ENCODE peak calls at places on chromosomes 13 and 19, in seven cellular contexts. D, V, S, G, N, Z and O are unnamed samples.

GRCh38 chr13:46389985-46390384 is 2.9 kb upstream of the RUBCNL start:
- DNase-seq in D (no peak), V (no peak), S (no peak), G (peak), N (no peak), Z (peak), O (no peak)

GRCh38 chr19:33819875-33820781 is 23.5 kb downstream of the KCTD15 start:
- DNase-seq in D (peak), V (peak), S (peak), G (peak), N (no peak), Z (peak), O (peak)

GRCh38 chr19:38228491-38229439 is 4.7 kb upstream of the DPF1 start:
- DNase-seq in D (no peak), V (no peak), S (no peak), G (no peak), N (no peak), Z (no peak), O (no peak)

GRCh38 chr19:29371766-29372415 is 153.9 kb upstream of the VSTM2B start:
- DNase-seq in D (no peak), V (no peak), S (no peak), G (no peak), N (no peak), Z (no peak), O (no peak)

GRCh38 chr13:75402787-75403186 is 79.2 kb downstream of the TBC1D4 start:
- DNase-seq in D (no peak), V (peak), S (no peak), G (no peak), N (no peak), Z (no peak), O (no peak)

GRCh38 chr13:77514336-77514726 is 21.2 kb upstream of the SCEL start:
- DNase-seq in D (no peak), V (no peak), S (no peak), G (no peak), N (no peak), Z (no peak), O (no peak)

GRCh38 chr19:7318176-7318575 is 24.0 kb upstream of the INSR start:
- DNase-seq in D (no peak), V (no peak), S (no peak), G (no peak), N (no peak), Z (no peak), O (no peak)

GRCh38 chr19:18800636-18801035 is 9.5 kb upstream of the COMP start:
- DNase-seq in D (no peak), V (no peak), S (no peak), G (no peak), N (no peak), Z (no peak), O (no peak)

GRCh38 chr19:34172661-34173144 is 399 bp downstream of the LSM14A start:
- DNase-seq in D (no peak), V (no peak), S (no peak), G (no peak), N (no peak), Z (peak), O (peak)

GRCh38 chr19:3042545-3043267 is 13.6 kb upstream of the TLE2 start:
- DNase-seq in D (no peak), V (no peak), S (no peak), G (no peak), N (no peak), Z (no peak), O (no peak)

GRCh38 chr13:100363351-100363750 is 225.2 kb downstream of the GGACT start:
- DNase-seq in D (peak), V (no peak), S (no peak), G (no peak), N (no peak), Z (no peak), O (peak)

GRCh38 chr19:38842439-38843174 is 7.2 kb downstream of the HNRNPL start:
- DNase-seq in D (no peak), V (no peak), S (no peak), G (no peak), N (no peak), Z (no peak), O (no peak)

GRCh38 chr13:100533588-100534041 is 55.0 kb downstream of the GGACT start:
- DNase-seq in D (no peak), V (no peak), S (no peak), G (no peak), N (peak), Z (peak), O (no peak)

GRCh38 chr13:57128909-57129308 is 11.8 kb upstream of the PRR20A start:
- DNase-seq in D (no peak), V (no peak), S (no peak), G (no peak), N (no peak), Z (no peak), O (no peak)

GRCh38 chr19:41894350-41894749 is 11.4 kb downstream of the ARHGEF1 start:
- DNase-seq in D (no peak), V (no peak), S (no peak), G (no peak), N (no peak), Z (no peak), O (no peak)

GRCh38 chr13:98273824-98274786 is 97.0 kb upstream of the RNF113B start:
- DNase-seq in D (peak), V (no peak), S (no peak), G (no peak), N (no peak), Z (peak), O (no peak)

GRCh38 chr19:6056282-6056741 is 54.0 kb downstream of the RFX2 start:
- DNase-seq in D (no peak), V (no peak), S (no peak), G (no peak), N (peak), Z (peak), O (no peak)
- TF ChIP-seq CTCF in D (no peak), V (no peak), S (no peak), G (no peak), N (no peak), Z (peak), O (no peak)

DNA sequence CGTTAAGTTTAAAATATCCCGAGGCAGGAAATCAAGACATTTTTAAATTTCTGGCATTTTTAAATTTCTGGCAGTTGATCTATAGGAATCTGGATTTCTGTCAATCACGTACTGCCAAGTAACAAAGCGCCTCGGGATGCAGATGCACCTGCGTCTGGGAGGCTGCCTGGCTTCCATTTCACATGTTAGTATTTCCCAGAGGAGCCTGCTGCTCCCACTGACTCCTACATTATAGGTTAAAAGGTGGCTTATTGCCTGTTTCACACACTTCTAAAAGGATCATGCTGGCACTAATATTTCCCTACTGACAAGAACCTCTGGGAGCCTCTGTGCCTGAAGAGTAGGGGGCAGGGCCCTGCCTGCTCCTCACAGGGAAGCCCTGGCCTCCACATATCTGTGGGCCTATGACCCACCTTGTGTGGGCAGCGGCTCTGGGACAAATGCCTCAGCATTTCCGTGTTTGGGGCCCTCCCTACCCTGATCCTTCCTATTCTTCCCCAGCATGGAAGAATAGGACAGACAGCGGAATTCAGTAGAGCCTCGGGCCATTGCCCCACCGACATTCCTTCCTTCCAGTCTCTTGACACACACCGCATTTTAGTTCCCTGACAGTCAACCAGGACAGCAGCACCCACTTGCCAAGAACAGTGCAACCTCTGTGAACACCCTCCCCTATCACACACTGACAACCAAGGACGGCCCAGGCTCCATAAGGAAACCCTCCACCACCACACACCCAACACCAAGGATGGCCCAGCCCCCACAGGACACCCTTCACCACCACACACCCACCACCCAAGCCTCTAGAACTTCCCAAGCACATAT is 62.6 kb upstream of the ATP12A start:
- DNase-seq in D (no peak), V (no peak), S (no peak), G (no peak), N (no peak), Z (no peak), O (no peak)
- H3K27ac ChIP-seq in D (no peak), V (no peak), S (no peak), G (no peak), N (no peak), Z (no peak), O (no peak)

DNA sequence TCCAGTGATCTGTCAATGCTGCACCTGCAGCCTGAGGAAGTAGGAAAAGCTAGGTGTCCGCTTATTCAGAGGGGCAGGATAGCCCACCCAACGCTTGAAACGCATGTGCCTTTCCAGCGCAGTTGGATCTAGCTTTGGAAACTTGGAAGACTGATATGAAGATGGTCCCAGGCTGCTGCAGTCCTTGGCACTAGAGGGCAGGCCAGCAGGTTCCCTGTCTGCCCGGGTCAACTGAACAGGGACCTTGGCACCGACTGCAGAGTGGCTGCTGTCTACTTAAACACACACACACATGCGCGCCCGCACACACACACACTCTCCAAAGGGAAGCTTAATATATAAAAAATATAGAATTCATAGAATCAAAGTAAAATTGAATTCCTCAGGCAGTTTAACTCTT is 100.0 kb downstream of the TSHZ3 start:
- DNase-seq in D (no peak), V (no peak), S (no peak), G (no peak), N (no peak), Z (no peak), O (no peak)
- TF ChIP-seq CTCF in D (no peak), V (peak), S (no peak), G (no peak), N (no peak), Z (peak), O (peak)

GRCh38 chr13:110380359-110381028 is 73.4 kb downstream of the COL4A2 start:
- DNase-seq in D (peak), V (no peak), S (no peak), G (no peak), N (no peak), Z (no peak), O (peak)

GRCh38 chr13:110379358-110379757 is 72.3 kb downstream of the COL4A2 start:
- DNase-seq in D (no peak), V (no peak), S (no peak), G (no peak), N (no peak), Z (no peak), O (no peak)

GRCh38 chr13:110381029-110381360 is 73.9 kb downstream of the COL4A2 start:
- DNase-seq in D (no peak), V (no peak), S (no peak), G (no peak), N (no peak), Z (no peak), O (no peak)

GRCh38 chr13:110382229-110382628 is 75.1 kb downstream of the COL4A2 start:
- DNase-seq in D (peak), V (no peak), S (no peak), G (no peak), N (no peak), Z (no peak), O (peak)

DNA sequence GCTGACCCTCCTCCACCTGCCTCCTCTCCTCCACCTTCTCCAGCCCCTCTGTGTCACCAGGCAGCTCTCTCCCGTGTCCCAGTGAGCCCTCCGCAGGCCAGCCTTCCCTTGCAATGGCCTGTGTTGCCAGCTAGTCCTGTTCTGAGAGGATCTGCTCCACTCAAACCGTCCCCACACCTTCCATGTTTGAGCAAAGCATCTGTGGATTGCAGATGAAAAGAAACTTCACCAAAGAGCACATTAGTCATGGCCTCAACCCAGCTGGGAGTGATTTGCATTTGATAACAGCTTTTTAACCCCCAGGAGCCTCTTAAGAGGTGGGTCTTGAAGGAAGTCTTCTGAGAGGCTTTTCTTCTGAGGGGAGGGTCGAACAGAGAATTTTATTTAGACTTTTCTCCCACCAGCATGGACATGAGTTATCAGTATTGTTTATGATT is 72.8 kb downstream of the COL4A2 start:
- DNase-seq in D (peak), V (no peak), S (no peak), G (no peak), N (no peak), Z (no peak), O (peak)
- H3K27ac ChIP-seq in D (peak), V (no peak), S (no peak), G (no peak), N (no peak), Z (no peak), O (peak)